ENCODE peak calls at places on chromosome 2, in eight cellular contexts. B is nephron progenitor cell; N is BE2C; P is CD8-positive, alpha-beta T cell; G is left ventricle myocardium inferior; O is mesothelial cell of epicardium; M is chondrocyte; W is GM06990. Q is an unnamed sample.

GRCh38 chr2:216683846-216684245 is 11.5 kb downstream of the IGFBP5 start:
- DNase-seq in B (no peak), N (no peak), P (no peak), G (no peak), O (no peak), M (no peak), W (no peak), Q (peak; percentile 99)

GRCh38 chr2:207892676-207893402 is 123.1 kb upstream of the FZD5 start:
- DNase-seq in B (no peak), N (no peak), P (no peak), G (no peak), O (no peak), M (no peak), W (no peak), Q (no peak)

GRCh38 chr2:200635251-200635650 is 49.4 kb downstream of the AOX1 start:
- DNase-seq in B (no peak), N (no peak), P (no peak), G (no peak), O (no peak), M (no peak), W (no peak), Q (peak; percentile 75)

GRCh38 chr2:27282892-27283291 is 663 bp downstream of the TRIM54 start:
- DNase-seq in B (no peak), N (peak; percentile 48), P (no peak), G (no peak), O (no peak), M (no peak), W (no peak), Q (no peak)

GRCh38 chr2:3959372-3959771 is 256.0 kb downstream of the DCDC2C start:
- DNase-seq in B (peak; percentile 24), N (no peak), P (no peak), G (no peak), O (no peak), M (no peak), W (no peak), Q (peak; percentile 46)

GRCh38 chr2:202512176-202512575 is 122.6 kb upstream of the FAM117B start:
- DNase-seq in B (no peak), N (no peak), P (no peak), G (no peak), O (no peak), M (no peak), W (no peak), Q (no peak)

GRCh38 chr2:135125940-135126339 is 73.8 kb downstream of the RAB3GAP1 start:
- DNase-seq in B (no peak), N (no peak), P (no peak), G (no peak), O (no peak), M (no peak), W (no peak), Q (no peak)

GRCh38 chr2:112541315-112542122 is 746 bp upstream of the POLR1B start:
- DNase-seq in B (peak; percentile 71), N (peak; percentile 64), P (peak; percentile 66), G (peak; percentile 48), O (no peak), M (no peak), W (peak; percentile 39), Q (no peak)

GRCh38 chr2:60356346-60356745 is 197.1 kb downstream of the BCL11A start:
- DNase-seq in B (no peak), N (no peak), P (no peak), G (no peak), O (no peak), M (no peak), W (peak; percentile 37), Q (no peak)

GRCh38 chr2:100067796-100068195 is 74.6 kb downstream of the AFF3 start:
- DNase-seq in B (no peak), N (no peak), P (no peak), G (no peak), O (no peak), M (no peak), W (no peak), Q (no peak)

GRCh38 chr2:37156071-37156856 is 516 bp downstream of the EIF2AK2 start:
- DNase-seq in B (no peak), N (peak; percentile 36), P (peak; percentile 20), G (peak; percentile 41), O (peak; percentile 76), M (no peak), W (peak; percentile 36), Q (peak; percentile 40)

GRCh38 chr2:136424112-136424511 is 306.2 kb upstream of the CXCR4 start:
- DNase-seq in B (no peak), N (no peak), P (peak; percentile 17), G (no peak), O (no peak), M (no peak), W (no peak), Q (no peak)

GRCh38 chr2:16727256-16727655 is 61.6 kb upstream of the CYRIA start:
- DNase-seq in B (no peak), N (no peak), P (no peak), G (no peak), O (no peak), M (no peak), W (no peak), Q (no peak)

GRCh38 chr2:65353046-65353445 is 79.4 kb downstream of the SPRED2 start:
- DNase-seq in B (no peak), N (no peak), P (no peak), G (no peak), O (no peak), M (no peak), W (no peak), Q (no peak)
- TF ChIP-seq CTCF in B (no peak), N (peak; percentile 32), P (no peak), G (no peak), O (no peak), M (no peak), W (peak; percentile 26), Q (no peak)

DNA sequence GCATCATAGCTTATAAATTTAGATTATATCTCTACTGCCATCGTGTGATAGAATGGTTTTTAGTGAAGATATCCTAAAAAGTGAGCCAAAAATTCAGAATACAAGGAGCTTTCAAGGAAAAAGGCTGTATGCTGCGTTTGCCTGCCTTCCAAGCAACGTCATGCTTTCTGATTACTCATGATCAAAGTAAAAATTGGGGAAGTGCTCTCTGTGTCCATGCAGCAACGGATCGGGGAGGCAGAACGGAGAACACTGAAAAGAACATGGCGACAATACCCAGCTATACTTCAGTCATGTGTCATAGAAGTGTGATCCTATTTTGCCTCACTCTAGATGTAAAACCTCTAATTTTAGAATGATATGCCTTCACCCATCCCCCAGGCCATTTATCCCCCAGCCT is 185.7 kb downstream of the SUCLG1 start:
- DNase-seq in B (no peak), N (no peak), P (no peak), G (no peak), O (no peak), M (no peak), W (no peak), Q (no peak)
- TF ChIP-seq CTCF in B (no peak), N (no peak), P (no peak), G (no peak), O (no peak), M (no peak), W (no peak), Q (no peak)

GRCh38 chr2:122300758-122301157 is 545.3 kb downstream of the TSN start:
- DNase-seq in B (no peak), N (no peak), P (no peak), G (no peak), O (no peak), M (no peak), W (no peak), Q (peak; percentile 56)
- TF ChIP-seq CTCF in B (no peak), N (peak; percentile 43), P (no peak), G (no peak), O (no peak), M (peak; percentile 9), W (peak; percentile 41), Q (peak; percentile 23)

DNA sequence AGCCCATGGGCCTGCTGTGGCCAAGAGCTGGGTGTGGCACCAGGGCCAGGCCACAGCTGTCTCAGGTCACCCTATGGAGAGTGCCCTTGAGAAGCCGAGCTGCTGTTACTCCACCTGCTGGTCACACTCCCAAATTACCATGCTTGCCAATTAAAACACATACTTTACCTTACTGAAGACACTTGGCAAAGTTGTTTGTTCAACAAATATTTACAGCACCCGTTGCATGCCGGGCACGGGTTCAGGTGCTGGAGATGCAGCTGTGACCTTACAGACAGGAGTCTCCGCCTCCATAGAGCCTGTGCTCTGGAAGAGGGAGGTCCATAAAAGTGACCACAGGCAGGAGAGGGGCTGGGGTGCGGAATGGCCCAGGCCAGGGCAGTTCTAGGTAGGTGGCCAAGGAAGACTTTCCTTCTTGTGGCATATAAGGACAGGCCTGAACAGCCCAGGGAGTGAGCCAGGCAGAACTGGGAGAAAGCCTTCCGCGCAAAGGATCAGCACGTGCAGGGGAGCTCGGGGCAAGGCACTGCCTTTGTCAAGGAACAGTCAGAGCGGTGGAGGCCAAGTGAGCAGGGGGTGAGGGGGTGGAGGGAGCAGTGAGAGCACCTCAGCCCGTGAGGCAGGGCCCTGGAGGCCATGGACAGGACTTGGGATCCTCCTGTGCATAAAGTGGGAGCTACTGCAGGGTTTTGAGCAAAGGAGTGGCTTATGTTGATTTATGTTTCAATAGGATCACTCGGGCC is 23.6 kb upstream of the RBM44 start:
- DNase-seq in B (peak; percentile 55), N (peak; percentile 65), P (peak; percentile 44), G (no peak), O (no peak), M (no peak), W (peak; percentile 37), Q (peak; percentile 60)
- TF ChIP-seq CTCF in B (peak; percentile 70), N (peak; percentile 72), P (peak; percentile 43), G (peak; percentile 70), O (peak; percentile 79), M (peak; percentile 84), W (peak; percentile 71), Q (peak; percentile 59)

GRCh38 chr2:151691621-151692020 is 42.7 kb downstream of the NEB start:
- DNase-seq in B (no peak), N (no peak), P (no peak), G (no peak), O (no peak), M (no peak), W (no peak), Q (no peak)
- TF ChIP-seq CTCF in B (no peak), N (no peak), P (no peak), G (no peak), O (no peak), M (peak; percentile 37), W (peak; percentile 13), Q (no peak)

Q was measured in MCF 10A.